ENCODE peak calls at places on chromosomes 12 and 14, in ten cellular contexts. P, W, K, Q, D, I, Z, C, L and J are unnamed samples.
A peak's percentile ranks its signal among the peaks of the same experiment; 100 is the strongest.

GRCh38 chr12:32483499-32483898 is 84.1 kb downstream of the FGD4 start:
- DNase-seq in P (no peak), W (no peak), K (no peak), Q (no peak), D (no peak), I (no peak), Z (no peak), C (no peak), L (no peak), J (no peak)

GRCh38 chr14:98444077-98444476 is 827.9 kb downstream of the BCL11B start:
- DNase-seq in P (no peak), W (peak; percentile 31), K (no peak), Q (peak; percentile 15), D (no peak), I (no peak), Z (no peak), C (no peak), L (no peak), J (no peak)

GRCh38 chr12:15220961-15221885 is at the start of gene RERG:
- DNase-seq in P (peak; percentile 84), W (peak; percentile 60), K (peak; percentile 78), Q (peak; percentile 41), D (peak; percentile 59), I (peak; percentile 64), Z (peak; percentile 14), C (peak; percentile 81), L (peak; percentile 65), J (no peak)

GRCh38 chr14:76307786-76308780 is 67.9 kb upstream of the ESRRB start:
- DNase-seq in P (no peak), W (no peak), K (no peak), Q (no peak), D (no peak), I (no peak), Z (no peak), C (no peak), L (no peak), J (no peak)

GRCh38 chr12:105013892-105014291 is 27.8 kb downstream of the NOPCHAP1 start:
- DNase-seq in P (no peak), W (no peak), K (no peak), Q (no peak), D (no peak), I (no peak), Z (no peak), C (no peak), L (no peak), J (no peak)

GRCh38 chr14:63933110-63933509 is 80.3 kb downstream of the SYNE2 start:
- DNase-seq in P (no peak), W (no peak), K (no peak), Q (no peak), D (no peak), I (no peak), Z (no peak), C (no peak), L (no peak), J (no peak)

GRCh38 chr12:122997343-122998250 is 17.1 kb downstream of the ARL6IP4 start:
- DNase-seq in P (no peak), W (no peak), K (no peak), Q (no peak), D (no peak), I (no peak), Z (no peak), C (no peak), L (no peak), J (no peak)

GRCh38 chr12:87779858-87780498 is 249.2 kb downstream of the C12orf50 start:
- DNase-seq in P (no peak), W (no peak), K (no peak), Q (no peak), D (no peak), I (no peak), Z (no peak), C (no peak), L (no peak), J (no peak)

GRCh38 chr12:32444895-32445294 is 45.5 kb downstream of the FGD4 start:
- DNase-seq in P (no peak), W (no peak), K (no peak), Q (no peak), D (no peak), I (no peak), Z (no peak), C (no peak), L (no peak), J (peak; percentile 96)